ENCODE peak calls at places on chromosomes 1 and 21, in ten cellular contexts. H is NCI-H1092; Y is AG08395; D is HFFc6; A is AG08396; B is psoas muscle; S is stimulated activated CD4-positive, alpha-beta T cell treated with anti-CD3 and anti-CD28 coated beads, Interleukin-2, amount 100 ng/mL, for 48 hours; P is central memory CD4-positive, alpha-beta T cell; Z is Daoy; U is EL. K is an unnamed sample.

GRCh38 chr1:44569491-44569890 is 104.8 kb downstream of the TMEM53 start:
- DNase-seq in H (no peak), Y (no peak), D (no peak), A (no peak), B (no peak), S (no peak), P (no peak), Z (no peak), U (no peak), K (no peak)

GRCh38 chr1:156376146-156376545 is 7.1 kb downstream of the RHBG start:
- DNase-seq in H (no peak), Y (no peak), D (peak), A (no peak), B (no peak), S (no peak), P (no peak), Z (peak), U (peak), K (no peak)

GRCh38 chr1:183859865-183860264 is 54.9 kb downstream of the RGL1 start:
- DNase-seq in H (no peak), Y (no peak), D (peak), A (no peak), B (no peak), S (no peak), P (no peak), Z (no peak), U (peak), K (no peak)

GRCh38 chr1:165109013-165109412 is 247.5 kb downstream of the LMX1A start:
- DNase-seq in H (no peak), Y (no peak), D (no peak), A (no peak), B (no peak), S (no peak), P (no peak), Z (no peak), U (no peak), K (no peak)

GRCh38 chr1:234845097-234845660 is 235.2 kb upstream of the IRF2BP2 start:
- DNase-seq in H (no peak), Y (no peak), D (no peak), A (no peak), B (no peak), S (no peak), P (peak), Z (no peak), U (no peak), K (no peak)

GRCh38 chr1:155086182-155086741 is 7.6 kb downstream of the EFNA3 start:
- DNase-seq in H (peak), Y (peak), D (peak), A (peak), B (peak), S (peak), P (peak), Z (peak), U (peak), K (no peak)

GRCh38 chr1:175191654-175192053 is 922 bp downstream of the KIAA0040 start:
- DNase-seq in H (no peak), Y (no peak), D (no peak), A (peak), B (no peak), S (no peak), P (peak), Z (peak), U (peak), K (no peak)

GRCh38 chr1:12485231-12486172 is 132.5 kb downstream of the DHRS3 start:
- DNase-seq in H (no peak), Y (no peak), D (no peak), A (peak), B (no peak), S (no peak), P (no peak), Z (no peak), U (peak), K (no peak)

GRCh38 chr1:29256979-29257804 is 20.9 kb downstream of the PTPRU start:
- DNase-seq in H (peak), Y (no peak), D (no peak), A (no peak), B (no peak), S (no peak), P (no peak), Z (peak), U (peak), K (no peak)

GRCh38 chr21:44454747-44455523 is at the start of gene LRRC3:
- DNase-seq in H (peak), Y (peak), D (no peak), A (peak), B (peak), S (peak), P (peak), Z (peak), U (peak), K (no peak)

GRCh38 chr1:214209260-214209808 is 71.6 kb upstream of the SMYD2 start:
- DNase-seq in H (no peak), Y (no peak), D (no peak), A (no peak), B (no peak), S (no peak), P (no peak), Z (no peak), U (no peak), K (no peak)

GRCh38 chr1:178506669-178507068 is 6.2 kb upstream of the TEX35 start:
- DNase-seq in H (no peak), Y (no peak), D (no peak), A (no peak), B (no peak), S (no peak), P (no peak), Z (no peak), U (no peak), K (no peak)

GRCh38 chr21:41890355-41890754 is 11.2 kb upstream of the PRDM15 start:
- DNase-seq in H (no peak), Y (no peak), D (no peak), A (no peak), B (no peak), S (no peak), P (no peak), Z (no peak), U (no peak), K (no peak)

GRCh38 chr1:243917177-243917862 is 67.3 kb upstream of the AKT3 start:
- DNase-seq in H (peak), Y (peak), D (peak), A (peak), B (peak), S (no peak), P (no peak), Z (peak), U (peak), K (peak)

GRCh38 chr1:228089520-228090380 is 7.2 kb downstream of the ARF1 start:
- DNase-seq in H (no peak), Y (no peak), D (no peak), A (no peak), B (peak), S (no peak), P (no peak), Z (no peak), U (no peak), K (no peak)

GRCh38 chr1:212368073-212368484 is 46.6 kb downstream of the PACC1 start:
- DNase-seq in H (peak), Y (peak), D (peak), A (peak), B (no peak), S (peak), P (peak), Z (peak), U (peak), K (peak)

GRCh38 chr1:186700688-186701087 is 20.5 kb upstream of the PTGS2 start:
- DNase-seq in H (no peak), Y (no peak), D (no peak), A (no peak), B (no peak), S (no peak), P (no peak), Z (no peak), U (no peak), K (no peak)

GRCh38 chr1:186487163-186487562 is 26.2 kb upstream of the PDC start:
- DNase-seq in H (no peak), Y (no peak), D (no peak), A (no peak), B (no peak), S (no peak), P (no peak), Z (peak), U (peak), K (no peak)

GRCh38 chr1:37901191-37901892 is 42.0 kb upstream of the MTF1 start:
- DNase-seq in H (no peak), Y (no peak), D (no peak), A (no peak), B (no peak), S (no peak), P (no peak), Z (no peak), U (no peak), K (no peak)

GRCh38 chr21:28632718-28633408 is 359.8 kb downstream of the LTN1 start:
- DNase-seq in H (no peak), Y (peak), D (peak), A (peak), B (no peak), S (no peak), P (no peak), Z (no peak), U (peak), K (no peak)

GRCh38 chr21:26554365-26554764 is 18.7 kb downstream of the CYYR1 start:
- DNase-seq in H (peak), Y (no peak), D (no peak), A (no peak), B (no peak), S (no peak), P (no peak), Z (no peak), U (no peak), K (no peak)

GRCh38 chr1:60765204-60765603 is 317.2 kb upstream of the NFIA start:
- DNase-seq in H (peak), Y (peak), D (no peak), A (peak), B (no peak), S (no peak), P (no peak), Z (no peak), U (peak), K (no peak)

GRCh38 chr1:115330480-115331013 is 7.5 kb downstream of the NGF start:
- DNase-seq in H (no peak), Y (peak), D (peak), A (peak), B (no peak), S (no peak), P (no peak), Z (no peak), U (peak), K (peak)

GRCh38 chr1:111552587-111552986 is 49.2 kb upstream of the ADORA3 start:
- DNase-seq in H (no peak), Y (no peak), D (no peak), A (no peak), B (no peak), S (no peak), P (no peak), Z (no peak), U (no peak), K (no peak)

GRCh38 chr21:32336711-32337110 is 38.1 kb downstream of the MRAP start:
- DNase-seq in H (no peak), Y (peak), D (peak), A (peak), B (no peak), S (no peak), P (no peak), Z (no peak), U (peak), K (no peak)

GRCh38 chr21:46155514-46156377 is at the start of gene FTCD:
- DNase-seq in H (no peak), Y (no peak), D (no peak), A (no peak), B (no peak), S (no peak), P (no peak), Z (peak), U (no peak), K (no peak)

GRCh38 chr1:222928212-222928611 is 113.4 kb downstream of the DISP1 start:
- DNase-seq in H (peak), Y (peak), D (peak), A (no peak), B (peak), S (no peak), P (no peak), Z (no peak), U (no peak), K (no peak)

GRCh38 chr1:10662090-10662688 is 134.3 kb downstream of the CASZ1 start:
- DNase-seq in H (no peak), Y (no peak), D (no peak), A (no peak), B (no peak), S (no peak), P (no peak), Z (no peak), U (no peak), K (no peak)

GRCh38 chr1:119554188-119554587 is 47.2 kb downstream of the HSD3B1 start:
- DNase-seq in H (peak), Y (peak), D (peak), A (peak), B (no peak), S (no peak), P (no peak), Z (peak), U (peak), K (peak)

GRCh38 chr1:212430955-212431394 is 1.7 kb upstream of the NENF start:
- DNase-seq in H (no peak), Y (no peak), D (no peak), A (no peak), B (no peak), S (no peak), P (no peak), Z (no peak), U (no peak), K (no peak)

GRCh38 chr1:210262167-210262896 is 29.7 kb downstream of the SERTAD4 start:
- DNase-seq in H (no peak), Y (peak), D (peak), A (peak), B (no peak), S (no peak), P (no peak), Z (peak), U (peak), K (peak)

GRCh38 chr1:163085904-163086268 is 16.7 kb downstream of the RGS4 start:
- DNase-seq in H (no peak), Y (peak), D (peak), A (no peak), B (no peak), S (no peak), P (no peak), Z (no peak), U (peak), K (no peak)

GRCh38 chr1:155976913-155977606 is 1.3 kb downstream of the ARHGEF2 start:
- DNase-seq in H (no peak), Y (no peak), D (no peak), A (no peak), B (no peak), S (no peak), P (no peak), Z (no peak), U (no peak), K (no peak)

GRCh38 chr1:37808369-37809319 is 636 bp upstream of the YRDC start:
- DNase-seq in H (peak), Y (peak), D (peak), A (peak), B (peak), S (no peak), P (no peak), Z (peak), U (peak), K (no peak)

GRCh38 chr1:44616991-44617702 is 57.1 kb downstream of the TMEM53 start:
- DNase-seq in H (peak), Y (peak), D (peak), A (peak), B (peak), S (no peak), P (no peak), Z (peak), U (peak), K (no peak)

GRCh38 chr1:193654951-193655705 is 468.7 kb upstream of the B3GALT2 start:
- DNase-seq in H (no peak), Y (no peak), D (peak), A (peak), B (no peak), S (no peak), P (no peak), Z (peak), U (peak), K (no peak)

K was measured in AG04450.